ENCODE peak calls at places on chromosomes 7 and 10, in six cellular contexts. P, Q, G, Y, S and R are unnamed samples.
A peak's percentile ranks its signal among the peaks of the same experiment; 100 is the strongest.

GRCh38 chr10:86970887-86971145 is 2.5 kb downstream of the ADIRF start:
- DNase-seq in S (no peak), Q (no peak), Y (no peak), P (no peak), G (no peak), R (no peak)

GRCh38 chr10:6678211-6678803 is 98.2 kb upstream of the PRKCQ start:
- DNase-seq in G (peak; percentile 55), S (peak; percentile 75), Q (peak; percentile 31), Y (no peak), P (peak; percentile 4), R (peak; percentile 54)

GRCh38 chr7:2493205-2493604 is 17.0 kb upstream of the GRIFIN start:
- DNase-seq in G (no peak), Y (no peak), S (no peak), P (no peak), Q (no peak), R (no peak)

GRCh38 chr7:4208586-4208985 is 473.5 kb upstream of the FOXK1 start:
- DNase-seq in P (no peak), Q (no peak), S (no peak), Y (peak; percentile 53), G (no peak), R (no peak)

GRCh38 chr7:151688236-151688780 is 168.6 kb upstream of the RHEB start:
- DNase-seq in G (no peak), P (no peak), Y (no peak), Q (no peak), S (no peak), R (no peak)

GRCh38 chr10:77428776-77429395 is 208.7 kb downstream of the KCNMA1 start:
- DNase-seq in S (no peak), P (no peak), G (peak; percentile 49), Q (no peak), Y (no peak), R (peak; percentile 22)

GRCh38 chr7:44609829-44610228 is 3.4 kb downstream of the OGDH start:
- DNase-seq in Y (no peak), Q (no peak), G (no peak), S (no peak), P (no peak), R (no peak)

GRCh38 chr10:77030915-77031425 is 606.6 kb downstream of the KCNMA1 start:
- DNase-seq in Q (no peak), S (no peak), G (no peak), P (peak; percentile 21), Y (no peak), R (no peak)

GRCh38 chr10:95242581-95243317 is 48.1 kb downstream of the PDLIM1 start:
- DNase-seq in Y (no peak), S (no peak), G (no peak), Q (no peak), P (peak; percentile 13), R (peak; percentile 39)

GRCh38 chr7:125256446-125256845 is 326.8 kb upstream of the POT1 start:
- DNase-seq in Y (no peak), P (no peak), S (no peak), G (no peak), Q (no peak), R (no peak)

GRCh38 chr7:29345590-29345989 is 151.0 kb downstream of the CHN2 start:
- DNase-seq in Y (no peak), G (peak; percentile 41), Q (no peak), P (peak; percentile 22), S (peak; percentile 55), R (peak; percentile 62)

GRCh38 chr10:131641231-131641630 is 259.6 kb upstream of the PPP2R2D start:
- DNase-seq in Q (no peak), G (no peak), Y (no peak), S (peak; percentile 11), P (no peak), R (no peak)

GRCh38 chr7:134809611-134810010 is 30.2 kb downstream of the CALD1 start:
- DNase-seq in S (no peak), Y (no peak), Q (no peak), G (no peak), P (no peak), R (no peak)

GRCh38 chr7:82194011-82194410 is 249.6 kb downstream of the CACNA2D1 start:
- DNase-seq in S (no peak), G (no peak), Q (no peak), P (no peak), Y (no peak), R (no peak)

GRCh38 chr10:43421519-43421918 is 12.5 kb upstream of the HNRNPF start:
- DNase-seq in Q (no peak), S (no peak), P (no peak), G (no peak), Y (no peak), R (no peak)

GRCh38 chr7:45642044-45642443 is 67.9 kb downstream of the ADCY1 start:
- DNase-seq in P (no peak), G (no peak), Y (no peak), Q (no peak), S (peak; percentile 29), R (no peak)

GRCh38 chr7:103394566-103394965 is 47.1 kb downstream of the PSMC2 start:
- DNase-seq in S (no peak), P (no peak), Q (no peak), G (no peak), Y (no peak), R (no peak)

GRCh38 chr7:1691601-1692499 is 21.8 kb downstream of the ELFN1 start:
- DNase-seq in S (no peak), Q (no peak), P (no peak), Y (peak; percentile 75), G (no peak), R (no peak)

GRCh38 chr7:110897538-110897937 is 193.4 kb upstream of the LRRN3 start:
- DNase-seq in S (no peak), G (no peak), P (no peak), Q (no peak), Y (no peak), R (no peak)

GRCh38 chr10:117552156-117552620 is 9.6 kb downstream of the EMX2 start:
- DNase-seq in Q (no peak), G (no peak), S (no peak), Y (no peak), P (no peak), R (no peak)

GRCh38 chr10:62581351-62581750 is 207.2 kb downstream of the ZNF365 start:
- DNase-seq in S (no peak), Q (no peak), P (no peak), G (no peak), Y (no peak), R (no peak)

GRCh38 chr10:79463578-79464496 is 18.4 kb upstream of the ZCCHC24 start:
- DNase-seq in P (no peak), S (peak; percentile 44), G (no peak), Y (no peak), Q (no peak), R (no peak)

GRCh38 chr10:5400843-5401242 is 3.8 kb downstream of the TUBAL3 start:
- DNase-seq in Y (no peak), G (no peak), S (no peak), P (no peak), Q (no peak), R (no peak)

GRCh38 chr7:149367417-149367816 is 93.4 kb downstream of the ZNF777 start:
- DNase-seq in P (no peak), Q (no peak), Y (no peak), S (no peak), G (no peak), R (no peak)

GRCh38 chr10:74821501-74821900 is 4.9 kb upstream of the KAT6B start:
- DNase-seq in P (no peak), Q (no peak), Y (no peak), G (peak; percentile 37), S (no peak), R (peak; percentile 31)

GRCh38 chr10:24826022-24826421 is 102.3 kb upstream of the ARHGAP21 start:
- DNase-seq in P (no peak), G (no peak), S (no peak), Q (no peak), Y (no peak), R (peak; percentile 72)

GRCh38 chr7:18520450-18521235 is 25.1 kb downstream of the HDAC9 start:
- DNase-seq in P (no peak), S (no peak), Y (no peak), Q (no peak), G (no peak), R (no peak)

GRCh38 chr7:18518555-18518954 is 23.0 kb downstream of the HDAC9 start:
- DNase-seq in Q (no peak), G (no peak), P (no peak), Y (no peak), S (no peak), R (no peak)

GRCh38 chr7:18521945-18522566 is 26.5 kb downstream of the HDAC9 start:
- DNase-seq in G (no peak), Y (no peak), P (no peak), Q (no peak), S (no peak), R (no peak)

GRCh38 chr7:18524248-18524647 is 28.7 kb downstream of the HDAC9 start:
- DNase-seq in Y (no peak), P (no peak), Q (no peak), G (no peak), S (no peak), R (no peak)

DNA sequence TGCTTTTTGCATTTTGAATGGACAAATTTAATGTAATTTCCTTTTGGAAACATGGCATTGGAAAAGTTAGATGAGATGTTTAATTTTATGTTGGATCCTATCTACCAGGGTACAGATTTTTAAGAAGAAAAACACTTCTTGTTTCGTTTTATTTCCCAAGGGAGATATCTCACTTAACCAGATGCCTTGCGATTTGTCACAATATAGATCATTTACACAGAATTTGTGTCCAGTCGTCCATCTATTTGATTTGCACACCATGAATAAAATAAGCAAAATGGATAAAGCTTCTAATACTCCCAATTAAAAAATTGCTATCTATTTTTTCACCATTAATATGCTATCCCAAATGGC is 25.7 kb downstream of the HDAC9 start:
- DNase-seq in Q (no peak), S (no peak), P (no peak), G (no peak), Y (no peak), R (no peak)
- H3K27ac ChIP-seq in Q (no peak overlapping the region), S (no peak overlapping the region), P (no peak overlapping the region), G (peak overlapping the region; percentile 57), Y (no peak overlapping the region), R (no peak overlapping the region)

GRCh38 chr10:120824864-120825263 is 26.3 kb upstream of the WDR11 start:
- DNase-seq in P (peak; percentile 26), Y (no peak), G (peak; percentile 13), Q (no peak), S (no peak), R (peak; percentile 51)
- H3K27ac ChIP-seq in P (no peak overlapping the region), Y (no peak overlapping the region), G (no peak overlapping the region), Q (no peak overlapping the region), S (no peak overlapping the region), R (no peak overlapping the region)

GRCh38 chr10:89867964-89868363 is 166.6 kb downstream of the KIF20B start:
- DNase-seq in P (no peak), S (no peak), Y (no peak), Q (no peak), G (no peak), R (no peak)
- H3K27ac ChIP-seq in P (no peak overlapping the region), S (no peak overlapping the region), Y (no peak overlapping the region), Q (no peak overlapping the region), G (no peak overlapping the region), R (no peak overlapping the region)

DNA sequence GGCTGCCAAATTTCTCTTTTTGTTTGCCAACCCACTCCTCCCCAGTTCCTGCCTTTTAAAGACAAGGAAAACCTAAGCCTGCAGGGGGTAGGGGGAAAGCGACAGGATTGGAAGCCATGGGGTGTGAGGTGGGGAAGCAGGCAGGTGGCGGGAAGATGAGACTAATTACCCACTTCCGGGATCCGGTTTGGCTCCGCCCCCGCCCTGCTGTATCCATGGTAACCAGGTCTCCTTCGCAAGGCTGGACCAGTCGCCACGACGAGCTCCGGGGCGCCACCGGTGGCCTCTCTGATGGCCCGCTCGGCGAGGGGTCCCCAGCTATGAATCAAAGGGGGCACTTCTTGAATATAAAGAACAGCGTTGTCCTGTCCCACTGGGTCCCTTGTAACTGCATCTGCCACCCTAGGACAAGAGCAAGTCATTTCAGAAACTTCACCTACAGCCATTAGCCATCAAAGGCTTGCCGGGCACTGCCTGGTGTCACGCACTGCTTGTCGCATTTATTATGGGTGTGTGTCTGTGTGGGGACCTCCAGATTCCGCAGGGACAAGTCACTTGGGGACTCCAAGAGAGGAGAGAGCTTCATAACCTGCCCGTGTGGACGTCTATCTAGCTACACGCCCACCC is 55.4 kb upstream of the LMTK2 start:
- DNase-seq in G (peak; percentile 14), Q (no peak), P (no peak), S (peak; percentile 68), Y (peak; percentile 77), R (peak; percentile 17)
- H3K27ac ChIP-seq in G (no peak overlapping the region), Q (no peak overlapping the region), P (no peak overlapping the region), S (no peak overlapping the region), Y (no peak overlapping the region), R (no peak overlapping the region)